ENCODE peak calls at places on chromosomes 4 and X, in nine cellular contexts. L is HL-60, Q is body of pancreas, J is natural killer cell, W is neural crest cell, P is A549, B is HFF-Myc, S is AG10803, F is PC-3. U is an unnamed sample.

GRCh38 chr4:139833131-139833930 is 167.7 kb downstream of the MGST2 start:
- DNase-seq in J (no peak), F (no peak), L (no peak), W (no peak), S (no peak), P (no peak), Q (no peak), B (no peak), U (no peak)

GRCh38 chrX:50450324-50450723 is 20.3 kb downstream of the DGKK start:
- DNase-seq in J (no peak), B (no peak), F (peak), S (no peak), W (no peak), P (no peak), Q (no peak), L (no peak), U (no peak)

GRCh38 chr4:111630705-111631104 is 514.5 kb upstream of the FAM241A start:
- DNase-seq in P (no peak), S (peak), Q (no peak), B (no peak), W (no peak), F (peak), L (no peak), J (no peak), U (no peak)

GRCh38 chrX:81195712-81196111 is 6.0 kb downstream of the HMGN5 start:
- DNase-seq in B (peak), W (peak), J (peak), L (no peak), F (peak), S (peak), P (peak), Q (peak), U (peak)

GRCh38 chr4:113586072-113586471 is 175.5 kb downstream of the CAMK2D start:
- DNase-seq in F (no peak), W (no peak), P (no peak), J (no peak), B (no peak), L (no peak), S (peak), Q (no peak), U (no peak)

GRCh38 chr4:57119054-57119651 is 9.0 kb upstream of the IGFBP7 start:
- DNase-seq in F (peak), J (no peak), P (peak), L (no peak), W (no peak), B (peak), S (peak), Q (no peak), U (no peak)

GRCh38 chr4:118967393-118967792 is 78.7 kb downstream of the SYNPO2 start:
- DNase-seq in F (no peak), P (no peak), Q (no peak), W (no peak), S (peak), L (no peak), B (no peak), J (no peak), U (no peak)

GRCh38 chr4:173556398-173557131 is 26.5 kb upstream of the HAND2 start:
- DNase-seq in L (no peak), J (no peak), B (no peak), F (no peak), P (no peak), W (no peak), Q (no peak), S (no peak), U (no peak)

DNA sequence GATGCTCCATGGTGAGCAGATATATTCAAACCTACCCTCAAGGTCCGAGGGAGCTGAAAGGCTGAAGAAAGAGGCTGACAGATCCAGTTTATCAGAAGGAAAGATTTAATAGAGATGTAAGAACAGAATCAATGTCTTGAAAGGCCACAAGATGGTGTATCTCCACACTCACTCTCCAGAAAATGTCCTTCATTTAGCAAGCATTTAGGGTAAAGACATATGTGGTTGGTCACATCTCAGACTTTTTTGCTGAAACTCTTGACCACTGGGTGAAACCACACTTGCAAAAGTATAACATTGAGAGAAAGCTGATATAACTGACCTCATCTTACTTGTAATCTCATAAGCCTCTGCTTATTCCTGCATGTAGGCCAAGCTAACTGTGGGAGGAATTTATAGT is 745.8 kb upstream of the GALNTL6 start:
- DNase-seq in Q (no peak), B (no peak), W (no peak), S (no peak), F (no peak), P (peak), L (no peak), J (no peak), U (no peak)
- TF ChIP-seq CTCF in Q (no peak), B (no peak), W (peak), S (no peak), F (peak), P (no peak), L (no peak), J (no peak), U (no peak)

GRCh38 chr4:38182334-38182998 is 222.3 kb downstream of the PTTG2 start:
- DNase-seq in Q (no peak), S (no peak), F (no peak), L (no peak), J (no peak), W (no peak), P (no peak), B (no peak), U (no peak)

GRCh38 chr4:38177792-38178665 is 217.8 kb downstream of the PTTG2 start:
- DNase-seq in J (peak), P (no peak), B (no peak), L (peak), Q (peak), S (peak), F (no peak), W (no peak), U (peak)

GRCh38 chr4:38179690-38180299 is 219.6 kb downstream of the PTTG2 start:
- DNase-seq in W (peak), S (peak), P (peak), Q (peak), F (peak), J (peak), L (peak), B (peak), U (peak)

GRCh38 chr4:38178666-38178995 is 218.4 kb downstream of the PTTG2 start:
- DNase-seq in Q (no peak), L (no peak), W (no peak), J (no peak), P (no peak), S (no peak), F (no peak), B (no peak), U (no peak)

DNA sequence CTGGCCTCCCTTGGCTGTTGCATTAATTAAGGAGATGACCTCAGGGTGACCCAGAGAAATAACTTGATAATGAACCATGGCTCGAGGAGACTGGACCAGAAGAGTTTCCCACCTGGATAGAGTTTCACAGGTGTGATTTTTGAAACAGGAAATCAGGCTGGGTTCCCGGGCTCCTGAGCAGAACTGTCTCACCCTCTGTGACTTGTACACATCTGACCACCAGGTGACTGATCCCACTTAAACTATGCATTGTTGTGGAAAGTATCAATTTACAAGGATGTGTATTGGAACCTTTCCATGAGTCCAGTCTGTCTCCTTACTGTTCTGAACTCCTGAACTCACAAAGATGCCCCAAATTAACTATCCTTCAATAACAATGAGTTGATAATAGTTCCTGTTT is 220.3 kb downstream of the PTTG2 start:
- DNase-seq in W (no peak), S (no peak), P (no peak), F (peak), L (no peak), B (no peak), J (no peak), Q (no peak), U (no peak)
- TF ChIP-seq CTCF in W (no peak), S (peak), P (no peak), F (peak), L (no peak), B (no peak), J (no peak), Q (no peak), U (no peak)

GRCh38 chrX:75963774-75964173 is 178.7 kb upstream of the MAGEE2 start:
- DNase-seq in J (no peak), F (no peak), W (no peak), B (no peak), P (no peak), L (no peak), Q (no peak), S (no peak), U (no peak)

DNA sequence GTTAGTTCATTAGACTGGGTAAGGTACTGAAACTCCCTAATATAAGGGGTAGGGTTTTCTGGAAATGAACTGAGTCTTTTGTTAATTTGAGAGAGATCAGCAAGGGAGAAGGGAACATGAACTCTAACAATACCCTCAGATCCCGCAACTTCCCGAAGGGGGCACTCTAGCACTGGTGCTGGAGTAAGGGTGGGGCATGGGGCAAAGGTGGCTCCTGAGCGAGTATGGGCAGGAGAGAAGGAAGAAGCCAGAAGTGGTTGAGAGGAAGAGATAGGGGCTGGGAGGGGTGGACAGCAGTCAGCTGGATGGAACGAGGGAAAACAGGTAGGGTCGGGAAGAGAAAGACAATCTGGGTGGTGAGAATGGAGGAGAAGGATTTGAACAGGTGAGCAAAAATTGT is 183.2 kb upstream of the MAGEE2 start:
- DNase-seq in F (peak), W (no peak), Q (no peak), J (no peak), B (no peak), L (no peak), S (no peak), P (peak), U (no peak)
- TF ChIP-seq CTCF in F (no peak), W (no peak), Q (no peak), J (no peak), B (no peak), L (no peak), S (no peak), P (no peak), U (no peak)

GRCh38 chrX:152600853-152601635 is 36.7 kb upstream of the GABRQ start:
- DNase-seq in P (no peak), Q (no peak), L (no peak), S (no peak), W (no peak), F (no peak), B (no peak), J (no peak), U (no peak)

DNA sequence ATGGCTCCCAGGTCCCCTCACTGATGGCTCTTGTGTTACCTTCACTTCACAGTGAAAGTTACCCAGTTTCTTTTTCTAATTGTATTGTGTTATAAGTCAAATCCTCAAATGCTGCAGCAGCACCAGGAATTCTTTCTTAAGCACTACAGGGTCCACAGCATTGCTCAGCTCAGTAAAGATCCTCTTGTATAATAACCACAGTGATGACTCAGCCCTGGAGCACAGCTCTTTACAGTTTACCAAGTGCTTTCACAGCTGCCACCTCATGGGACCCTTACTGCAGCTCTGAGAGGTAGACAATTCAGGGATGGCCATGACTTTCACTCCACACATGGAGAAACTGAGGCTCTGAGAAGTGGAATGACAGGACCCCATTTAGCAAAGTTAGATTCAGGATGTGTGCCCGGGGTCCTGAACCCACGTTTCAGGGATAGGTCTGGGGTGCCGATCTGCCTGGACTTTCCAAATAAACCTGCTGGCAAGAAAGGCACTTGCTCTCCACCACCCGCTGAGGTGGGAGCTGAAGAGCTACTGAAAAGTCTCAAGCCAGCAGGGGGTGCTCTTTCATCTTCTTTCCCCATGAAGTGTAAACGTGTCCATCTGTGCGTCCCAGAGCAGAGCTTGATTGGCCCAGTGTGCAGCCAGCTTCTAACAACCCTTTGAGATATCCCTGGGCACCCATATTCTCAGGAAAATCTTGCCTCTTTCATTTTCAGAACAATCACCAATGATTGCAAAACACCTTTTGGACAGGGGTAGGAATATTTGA is 35.7 kb upstream of the GABRQ start:
- DNase-seq in L (no peak), B (no peak), P (peak), W (no peak), J (no peak), F (peak), S (no peak), Q (no peak), U (no peak)
- TF ChIP-seq CTCF in L (no peak), B (no peak), P (no peak), W (peak), J (no peak), F (peak), S (no peak), Q (no peak), U (no peak)

GRCh38 chr4:175560628-175561027 is 251.4 kb downstream of the GPM6A start:
- DNase-seq in Q (no peak), P (peak), B (no peak), W (no peak), J (no peak), L (no peak), S (peak), F (peak), U (no peak)
- TF ChIP-seq CTCF in Q (peak), P (peak), B (no peak), W (peak), J (no peak), L (no peak), S (no peak), F (peak), U (no peak)

DNA sequence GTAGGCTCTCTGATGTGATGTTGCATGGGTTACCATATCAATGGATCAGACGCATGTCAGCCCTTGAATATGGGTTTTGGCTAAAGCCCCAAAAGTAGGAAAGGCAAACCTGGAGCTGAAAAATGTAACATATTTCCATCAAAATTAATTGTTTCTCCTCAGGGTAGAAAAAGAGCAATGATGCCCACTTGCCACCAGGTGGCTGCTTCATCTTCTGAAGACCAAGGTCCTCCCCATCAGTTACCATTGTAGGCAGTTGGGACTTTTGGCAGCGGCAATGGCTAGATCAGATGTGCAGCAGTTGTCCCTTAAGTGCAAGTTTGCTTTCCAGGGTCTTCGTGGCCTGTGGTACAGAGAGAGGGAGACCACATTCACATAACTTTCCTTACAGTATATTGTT is 118.2 kb downstream of the NAF1 start:
- DNase-seq in J (no peak), W (no peak), B (no peak), P (peak), S (peak), Q (peak), L (no peak), F (peak), U (no peak)
- TF ChIP-seq CTCF in J (no peak), W (peak), B (peak), P (peak), S (peak), Q (peak), L (peak), F (peak), U (no peak)

U was measured in lung.